ENCODE peak calls at places on chromosomes 7 and 10, in eight cellular contexts. One of them, this sample, is unnamed.
A peak's percentile ranks its signal among the peaks of the same experiment; 100 is the strongest.

GRCh38 chr7:44477063-44477830 is 13.2 kb downstream of the NUDCD3 start:
- DNase-seq in RCC 7860: peak; percentile 76
- DNase-seq in activated CD4-positive, CD25-positive, alpha-beta regulatory T cell: no peak
- DNase-seq in RWPE2: peak; percentile 68
- DNase-seq in H54: peak; percentile 82
- DNase-seq in kidney: no peak
- DNase-seq in endodermal cell: peak; percentile 93
- DNase-seq in fibroblast of the aortic adventitia: peak; percentile 87
- DNase-seq in this sample: peak; percentile 71

GRCh38 chr7:105307163-105307672 is 81.5 kb downstream of the SRPK2 start:
- DNase-seq in fibroblast of the aortic adventitia: no peak
- DNase-seq in RWPE2: no peak
- DNase-seq in endodermal cell: no peak
- DNase-seq in kidney: no peak
- DNase-seq in RCC 7860: no peak
- DNase-seq in H54: no peak
- DNase-seq in activated CD4-positive, CD25-positive, alpha-beta regulatory T cell: no peak
- DNase-seq in this sample: no peak

GRCh38 chr7:142587578-142588191 is 161.6 kb upstream of the PRSS1 start:
- DNase-seq in H54: peak; percentile 34
- DNase-seq in activated CD4-positive, CD25-positive, alpha-beta regulatory T cell: no peak
- DNase-seq in endodermal cell: peak; percentile 68
- DNase-seq in fibroblast of the aortic adventitia: peak; percentile 76
- DNase-seq in RWPE2: no peak
- DNase-seq in kidney: no peak
- DNase-seq in RCC 7860: peak; percentile 71
- DNase-seq in this sample: peak; percentile 82

GRCh38 chr7:35513828-35514227 is 181.1 kb downstream of the HERPUD2 start:
- DNase-seq in RCC 7860: no peak
- DNase-seq in kidney: no peak
- DNase-seq in fibroblast of the aortic adventitia: no peak
- DNase-seq in H54: no peak
- DNase-seq in RWPE2: no peak
- DNase-seq in activated CD4-positive, CD25-positive, alpha-beta regulatory T cell: no peak
- DNase-seq in endodermal cell: no peak
- DNase-seq in this sample: peak; percentile 50

GRCh38 chr10:97434055-97434454 is 8.1 kb downstream of the PGAM1 start:
- DNase-seq in kidney: no peak
- DNase-seq in fibroblast of the aortic adventitia: no peak
- DNase-seq in RWPE2: no peak
- DNase-seq in activated CD4-positive, CD25-positive, alpha-beta regulatory T cell: no peak
- DNase-seq in endodermal cell: no peak
- DNase-seq in H54: no peak
- DNase-seq in RCC 7860: peak; percentile 11
- DNase-seq in this sample: no peak

GRCh38 chr7:157521752-157522151 is 184.9 kb downstream of the DNAJB6 start:
- DNase-seq in RCC 7860: no peak
- DNase-seq in activated CD4-positive, CD25-positive, alpha-beta regulatory T cell: no peak
- DNase-seq in endodermal cell: no peak
- DNase-seq in kidney: no peak
- DNase-seq in RWPE2: no peak
- DNase-seq in H54: no peak
- DNase-seq in fibroblast of the aortic adventitia: no peak
- DNase-seq in this sample: no peak

GRCh38 chr10:24695452-24695851 is 28.2 kb downstream of the ARHGAP21 start:
- DNase-seq in H54: no peak
- DNase-seq in RWPE2: no peak
- DNase-seq in activated CD4-positive, CD25-positive, alpha-beta regulatory T cell: no peak
- DNase-seq in kidney: no peak
- DNase-seq in endodermal cell: no peak
- DNase-seq in fibroblast of the aortic adventitia: peak; percentile 42
- DNase-seq in RCC 7860: no peak
- DNase-seq in this sample: no peak

GRCh38 chr10:86400705-86401587 is 34.4 kb upstream of the GRID1 start:
- DNase-seq in activated CD4-positive, CD25-positive, alpha-beta regulatory T cell: peak; percentile 64
- DNase-seq in RCC 7860: peak; percentile 23
- DNase-seq in endodermal cell: peak; percentile 81
- DNase-seq in RWPE2: no peak
- DNase-seq in kidney: peak; percentile 86
- DNase-seq in fibroblast of the aortic adventitia: peak; percentile 28
- DNase-seq in H54: peak; percentile 47
- DNase-seq in this sample: peak; percentile 40

GRCh38 chr10:36280886-36281499 is 638.9 kb upstream of the FZD8 start:
- DNase-seq in endodermal cell: no peak
- DNase-seq in H54: no peak
- DNase-seq in fibroblast of the aortic adventitia: no peak
- DNase-seq in RWPE2: no peak
- DNase-seq in RCC 7860: no peak
- DNase-seq in kidney: no peak
- DNase-seq in activated CD4-positive, CD25-positive, alpha-beta regulatory T cell: no peak
- DNase-seq in this sample: peak; percentile 79

GRCh38 chr10:100647928-100648327 is 97.5 kb upstream of the PAX2 start:
- DNase-seq in endodermal cell: no peak
- DNase-seq in fibroblast of the aortic adventitia: no peak
- DNase-seq in H54: no peak
- DNase-seq in RWPE2: no peak
- DNase-seq in RCC 7860: no peak
- DNase-seq in kidney: no peak
- DNase-seq in activated CD4-positive, CD25-positive, alpha-beta regulatory T cell: no peak
- DNase-seq in this sample: no peak

GRCh38 chr10:123796736-123797135 is 94.9 kb downstream of the CPXM2 start:
- DNase-seq in activated CD4-positive, CD25-positive, alpha-beta regulatory T cell: no peak
- DNase-seq in fibroblast of the aortic adventitia: no peak
- DNase-seq in RWPE2: no peak
- DNase-seq in endodermal cell: no peak
- DNase-seq in RCC 7860: no peak
- DNase-seq in H54: no peak
- DNase-seq in kidney: no peak
- DNase-seq in this sample: peak; percentile 20

GRCh38 chr7:70673833-70674232 is 458.1 kb upstream of the GALNT17 start:
- DNase-seq in activated CD4-positive, CD25-positive, alpha-beta regulatory T cell: no peak
- DNase-seq in endodermal cell: peak; percentile 54
- DNase-seq in fibroblast of the aortic adventitia: no peak
- DNase-seq in kidney: no peak
- DNase-seq in H54: no peak
- DNase-seq in RCC 7860: no peak
- DNase-seq in RWPE2: no peak
- DNase-seq in this sample: no peak

GRCh38 chr7:112272921-112273561 is 66.5 kb downstream of the ZNF277 start:
- DNase-seq in endodermal cell: no peak
- DNase-seq in RWPE2: no peak
- DNase-seq in H54: peak; percentile 14
- DNase-seq in activated CD4-positive, CD25-positive, alpha-beta regulatory T cell: no peak
- DNase-seq in fibroblast of the aortic adventitia: no peak
- DNase-seq in RCC 7860: no peak
- DNase-seq in kidney: no peak
- DNase-seq in this sample: peak; percentile 42

GRCh38 chr7:158248816-158249215 is 338.8 kb downstream of the PTPRN2 start:
- DNase-seq in RCC 7860: no peak
- DNase-seq in RWPE2: no peak
- DNase-seq in H54: no peak
- DNase-seq in endodermal cell: peak; percentile 16
- DNase-seq in fibroblast of the aortic adventitia: no peak
- DNase-seq in kidney: no peak
- DNase-seq in activated CD4-positive, CD25-positive, alpha-beta regulatory T cell: no peak
- DNase-seq in this sample: no peak

GRCh38 chr10:79333513-79333912 is 13.8 kb upstream of the PPIF start:
- DNase-seq in endodermal cell: no peak
- DNase-seq in H54: no peak
- DNase-seq in activated CD4-positive, CD25-positive, alpha-beta regulatory T cell: no peak
- DNase-seq in RCC 7860: peak; percentile 86
- DNase-seq in kidney: no peak
- DNase-seq in fibroblast of the aortic adventitia: peak; percentile 66
- DNase-seq in RWPE2: no peak
- DNase-seq in this sample: peak; percentile 76

GRCh38 chr10:43127447-43127846 is 10.8 kb upstream of the CSGALNACT2 start:
- DNase-seq in RWPE2: no peak
- DNase-seq in kidney: no peak
- DNase-seq in fibroblast of the aortic adventitia: no peak
- DNase-seq in endodermal cell: no peak
- DNase-seq in RCC 7860: no peak
- DNase-seq in activated CD4-positive, CD25-positive, alpha-beta regulatory T cell: no peak
- DNase-seq in H54: no peak
- DNase-seq in this sample: no peak

GRCh38 chr10:27446091-27446918 is 57.8 kb upstream of the RAB18 start:
- DNase-seq in endodermal cell: no peak
- DNase-seq in fibroblast of the aortic adventitia: peak; percentile 59
- DNase-seq in RCC 7860: peak; percentile 20
- DNase-seq in activated CD4-positive, CD25-positive, alpha-beta regulatory T cell: no peak
- DNase-seq in H54: no peak
- DNase-seq in kidney: no peak
- DNase-seq in RWPE2: no peak
- DNase-seq in this sample: peak; percentile 26

GRCh38 chr10:123394382-123394781 is 240.2 kb downstream of the BUB3 start:
- DNase-seq in endodermal cell: no peak
- DNase-seq in kidney: no peak
- DNase-seq in RCC 7860: no peak
- DNase-seq in fibroblast of the aortic adventitia: no peak
- DNase-seq in activated CD4-positive, CD25-positive, alpha-beta regulatory T cell: no peak
- DNase-seq in RWPE2: no peak
- DNase-seq in H54: no peak
- DNase-seq in this sample: no peak

GRCh38 chr10:21134645-21135395 is 237.7 kb upstream of the NEBL start:
- DNase-seq in RCC 7860: peak; percentile 71
- DNase-seq in RWPE2: no peak
- DNase-seq in kidney: no peak
- DNase-seq in activated CD4-positive, CD25-positive, alpha-beta regulatory T cell: no peak
- DNase-seq in endodermal cell: no peak
- DNase-seq in H54: peak; percentile 9
- DNase-seq in fibroblast of the aortic adventitia: peak; percentile 44
- DNase-seq in this sample: peak; percentile 5

GRCh38 chr10:114754445-114755320 is 66.9 kb upstream of the FHIP2A start:
- DNase-seq in RWPE2: no peak
- DNase-seq in H54: no peak
- DNase-seq in fibroblast of the aortic adventitia: peak; percentile 58
- DNase-seq in RCC 7860: peak; percentile 55
- DNase-seq in kidney: no peak
- DNase-seq in activated CD4-positive, CD25-positive, alpha-beta regulatory T cell: no peak
- DNase-seq in endodermal cell: no peak
- DNase-seq in this sample: no peak

GRCh38 chr7:158649279-158649678 is 55.3 kb downstream of the NCAPG2 start:
- DNase-seq in RWPE2: no peak
- DNase-seq in kidney: no peak
- DNase-seq in endodermal cell: no peak
- DNase-seq in fibroblast of the aortic adventitia: peak; percentile 97
- DNase-seq in activated CD4-positive, CD25-positive, alpha-beta regulatory T cell: no peak
- DNase-seq in H54: peak; percentile 42
- DNase-seq in RCC 7860: peak; percentile 31
- DNase-seq in this sample: peak; percentile 88

GRCh38 chr10:79490400-79491081 is 21.8 kb upstream of the EIF5AL1 start:
- DNase-seq in RCC 7860: no peak
- DNase-seq in kidney: peak; percentile 80
- DNase-seq in activated CD4-positive, CD25-positive, alpha-beta regulatory T cell: no peak
- DNase-seq in fibroblast of the aortic adventitia: peak; percentile 62
- DNase-seq in H54: no peak
- DNase-seq in RWPE2: no peak
- DNase-seq in endodermal cell: peak; percentile 59
- DNase-seq in this sample: peak; percentile 57

GRCh38 chr7:70598976-70599375 is 533.0 kb upstream of the GALNT17 start:
- DNase-seq in endodermal cell: no peak
- DNase-seq in RWPE2: no peak
- DNase-seq in H54: peak; percentile 28
- DNase-seq in kidney: no peak
- DNase-seq in activated CD4-positive, CD25-positive, alpha-beta regulatory T cell: no peak
- DNase-seq in RCC 7860: no peak
- DNase-seq in fibroblast of the aortic adventitia: peak; percentile 28
- DNase-seq in this sample: no peak

GRCh38 chr10:93816123-93816747 is 58.5 kb downstream of the LGI1 start:
- DNase-seq in RCC 7860: peak; percentile 18
- DNase-seq in H54: peak; percentile 33
- DNase-seq in endodermal cell: peak; percentile 92
- DNase-seq in activated CD4-positive, CD25-positive, alpha-beta regulatory T cell: no peak
- DNase-seq in kidney: peak; percentile 76
- DNase-seq in fibroblast of the aortic adventitia: peak; percentile 78
- DNase-seq in RWPE2: no peak
- DNase-seq in this sample: peak; percentile 71

GRCh38 chr7:77657427-77658331 is 38.6 kb upstream of the RSBN1L start:
- DNase-seq in RWPE2: no peak
- DNase-seq in fibroblast of the aortic adventitia: peak; percentile 58
- DNase-seq in endodermal cell: no peak
- DNase-seq in kidney: no peak
- DNase-seq in H54: no peak
- DNase-seq in RCC 7860: peak; percentile 45
- DNase-seq in activated CD4-positive, CD25-positive, alpha-beta regulatory T cell: no peak
- DNase-seq in this sample: peak; percentile 41

GRCh38 chr7:135385209-135385608 is 124.7 kb downstream of the CNOT4 start:
- DNase-seq in fibroblast of the aortic adventitia: peak; percentile 54
- DNase-seq in kidney: no peak
- DNase-seq in activated CD4-positive, CD25-positive, alpha-beta regulatory T cell: no peak
- DNase-seq in H54: no peak
- DNase-seq in RCC 7860: no peak
- DNase-seq in RWPE2: no peak
- DNase-seq in endodermal cell: no peak
- DNase-seq in this sample: peak; percentile 7

GRCh38 chr10:76119515-76119914 is 688.1 kb downstream of the LRMDA start:
- DNase-seq in RWPE2: no peak
- DNase-seq in activated CD4-positive, CD25-positive, alpha-beta regulatory T cell: no peak
- DNase-seq in kidney: no peak
- DNase-seq in RCC 7860: no peak
- DNase-seq in H54: no peak
- DNase-seq in fibroblast of the aortic adventitia: peak; percentile 80
- DNase-seq in endodermal cell: no peak
- DNase-seq in this sample: peak; percentile 73

GRCh38 chr10:80168679-80169380 is 36.3 kb downstream of the PLAC9 start:
- DNase-seq in kidney: no peak
- DNase-seq in fibroblast of the aortic adventitia: no peak
- DNase-seq in RWPE2: no peak
- DNase-seq in endodermal cell: peak; percentile 77
- DNase-seq in H54: no peak
- DNase-seq in activated CD4-positive, CD25-positive, alpha-beta regulatory T cell: no peak
- DNase-seq in RCC 7860: no peak
- DNase-seq in this sample: no peak

GRCh38 chr10:104085801-104086400 is at the start of gene COL17A1:
- DNase-seq in kidney: no peak
- DNase-seq in H54: no peak
- DNase-seq in fibroblast of the aortic adventitia: no peak
- DNase-seq in RWPE2: no peak
- DNase-seq in activated CD4-positive, CD25-positive, alpha-beta regulatory T cell: no peak
- DNase-seq in RCC 7860: peak; percentile 40
- DNase-seq in endodermal cell: no peak
- DNase-seq in this sample: peak; percentile 26

GRCh38 chr10:14821635-14822375 is 16.0 kb downstream of the CDNF start:
- DNase-seq in kidney: no peak
- DNase-seq in RWPE2: no peak
- DNase-seq in endodermal cell: no peak
- DNase-seq in RCC 7860: no peak
- DNase-seq in fibroblast of the aortic adventitia: no peak
- DNase-seq in H54: no peak
- DNase-seq in activated CD4-positive, CD25-positive, alpha-beta regulatory T cell: no peak
- DNase-seq in this sample: no peak

GRCh38 chr7:29397398-29397797 is 166.2 kb upstream of the PRR15 start:
- DNase-seq in kidney: no peak
- DNase-seq in fibroblast of the aortic adventitia: peak; percentile 13
- DNase-seq in RCC 7860: no peak
- DNase-seq in RWPE2: no peak
- DNase-seq in H54: no peak
- DNase-seq in endodermal cell: no peak
- DNase-seq in activated CD4-positive, CD25-positive, alpha-beta regulatory T cell: no peak
- DNase-seq in this sample: no peak

GRCh38 chr7:34107306-34107705 is 202.0 kb downstream of the BMPER start:
- DNase-seq in endodermal cell: no peak
- DNase-seq in kidney: no peak
- DNase-seq in RCC 7860: no peak
- DNase-seq in fibroblast of the aortic adventitia: peak; percentile 97
- DNase-seq in RWPE2: no peak
- DNase-seq in H54: no peak
- DNase-seq in activated CD4-positive, CD25-positive, alpha-beta regulatory T cell: no peak
- DNase-seq in this sample: peak; percentile 80

GRCh38 chr7:39951156-39951942 is 1.3 kb downstream of the CDK13 start:
- DNase-seq in activated CD4-positive, CD25-positive, alpha-beta regulatory T cell: peak; percentile 26
- DNase-seq in RCC 7860: peak; percentile 26
- DNase-seq in RWPE2: peak; percentile 64
- DNase-seq in H54: peak; percentile 33
- DNase-seq in endodermal cell: peak; percentile 88
- DNase-seq in fibroblast of the aortic adventitia: peak; percentile 41
- DNase-seq in kidney: peak; percentile 92
- DNase-seq in this sample: peak; percentile 68

GRCh38 chr7:81600608-81601007 is 169.2 kb downstream of the HGF start:
- DNase-seq in RCC 7860: no peak
- DNase-seq in fibroblast of the aortic adventitia: peak; percentile 90
- DNase-seq in kidney: no peak
- DNase-seq in activated CD4-positive, CD25-positive, alpha-beta regulatory T cell: no peak
- DNase-seq in RWPE2: no peak
- DNase-seq in endodermal cell: no peak
- DNase-seq in H54: no peak
- DNase-seq in this sample: peak; percentile 86